ENCODE peak calls at places on chromosomes 13 and 19, in five cellular contexts. H, Y, P, B and F are unnamed samples.

GRCh38 chr13:49922301-49922700 is 13.8 kb downstream of the SPRYD7 start:
- DNase-seq in H (no peak), Y (no peak), P (no peak), B (no peak), F (no peak)

GRCh38 chr13:41627425-41627824 is 170.1 kb downstream of the RGCC start:
- DNase-seq in H (no peak), Y (no peak), P (no peak), B (no peak), F (no peak)

GRCh38 chr19:8355631-8356402 is 8.1 kb upstream of the ANGPTL4 start:
- DNase-seq in H (peak), Y (no peak), P (peak), B (peak), F (no peak)

GRCh38 chr19:4327252-4327876 is 11.3 kb downstream of the STAP2 start:
- DNase-seq in H (peak), Y (peak), P (peak), B (peak), F (peak)

GRCh38 chr13:51957377-51958216 is 53.7 kb downstream of the ATP7B start:
- DNase-seq in H (no peak), Y (no peak), P (no peak), B (no peak), F (no peak)

GRCh38 chr19:18319591-18320135 is 3.2 kb downstream of the LSM4 start:
- DNase-seq in H (no peak), Y (no peak), P (no peak), B (no peak), F (no peak)

GRCh38 chr19:32858155-32858554 is 11.4 kb downstream of the SLC7A9 start:
- DNase-seq in H (no peak), Y (no peak), P (no peak), B (no peak), F (no peak)

GRCh38 chr19:5628919-5629481 is 6.1 kb downstream of the SAFB start:
- DNase-seq in H (no peak), Y (no peak), P (no peak), B (no peak), F (no peak)

GRCh38 chr19:17511724-17512573 is 500 bp downstream of the PGLS start:
- DNase-seq in H (peak), Y (peak), P (peak), B (peak), F (peak)

GRCh38 chr19:48810151-48810550 is 678 bp downstream of the BCAT2 start:
- DNase-seq in H (no peak), Y (no peak), P (no peak), B (no peak), F (no peak)

GRCh38 chr19:728011-728410 is 19.3 kb downstream of the PALM start:
- DNase-seq in H (peak), Y (no peak), P (no peak), B (no peak), F (no peak)

GRCh38 chr13:51998723-51999471 is 12.4 kb downstream of the ATP7B start:
- DNase-seq in H (no peak), Y (no peak), P (no peak), B (no peak), F (no peak)

GRCh38 chr13:100102042-100102441 is 13.1 kb downstream of the PCCA start:
- DNase-seq in H (no peak), Y (no peak), P (no peak), B (no peak), F (no peak)

GRCh38 chr13:105073041-105073440 is 1462.4 kb downstream of the EFNB2 start:
- DNase-seq in H (no peak), Y (no peak), P (no peak), B (no peak), F (no peak)

GRCh38 chr19:47676811-47677210 is 36.4 kb upstream of the EHD2 start:
- DNase-seq in H (no peak), Y (no peak), P (no peak), B (no peak), F (no peak)

GRCh38 chr13:113907637-113908617 is 44.1 kb upstream of the GAS6 start:
- DNase-seq in H (peak), Y (no peak), P (peak), B (peak), F (peak)

GRCh38 chr19:53328967-53329366 is 4.6 kb upstream of the ZNF845 start:
- DNase-seq in H (no peak), Y (peak), P (peak), B (peak), F (peak)

GRCh38 chr13:103788061-103788652 is 721.9 kb upstream of the SLC10A2 start:
- DNase-seq in H (no peak), Y (peak), P (no peak), B (no peak), F (no peak)

GRCh38 chr19:51083783-51084182 is 1.1 kb upstream of the KLK14 start:
- DNase-seq in H (no peak), Y (no peak), P (no peak), B (no peak), F (no peak)

GRCh38 chr13:114067381-114067885 is 65.0 kb downstream of the RASA3 start:
- DNase-seq in H (no peak), Y (no peak), P (peak), B (no peak), F (no peak)

GRCh38 chr13:54361460-54361859 is 1332.8 kb downstream of the OLFM4 start:
- DNase-seq in H (no peak), Y (no peak), P (no peak), B (no peak), F (no peak)

GRCh38 chr13:64723735-64724134 is 2506.4 kb downstream of the PCDH9 start:
- DNase-seq in H (no peak), Y (no peak), P (peak), B (no peak), F (no peak)

GRCh38 chr13:20119960-20120359 is 40.9 kb downstream of the GJA3 start:
- DNase-seq in H (no peak), Y (no peak), P (no peak), B (no peak), F (no peak)

GRCh38 chr13:78787189-78787588 is 128.2 kb upstream of the OBI1 start:
- DNase-seq in H (no peak), Y (no peak), P (no peak), B (no peak), F (no peak)

GRCh38 chr19:48997972-48998371 is 4.3 kb downstream of the RUVBL2 start:
- DNase-seq in H (no peak), Y (peak), P (peak), B (no peak), F (no peak)

GRCh38 chr19:58063712-58064111 is 4.6 kb downstream of the ZNF135 start:
- DNase-seq in H (no peak), Y (no peak), P (no peak), B (no peak), F (no peak)

GRCh38 chr13:78194904-78195639 is 276.4 kb upstream of the EDNRB start:
- DNase-seq in H (no peak), Y (no peak), P (peak), B (no peak), F (no peak)

GRCh38 chr13:113724780-113725315 is 34.2 kb upstream of the TMEM255B start:
- DNase-seq in H (no peak), Y (peak), P (peak), B (peak), F (peak)

GRCh38 chr19:8510589-8511115 is 3.3 kb downstream of the ZNF414 start:
- DNase-seq in H (no peak), Y (no peak), P (no peak), B (no peak), F (no peak)

GRCh38 chr19:34676697-34677385 is at the start of gene SCGB2B2:
- DNase-seq in H (peak), Y (no peak), P (peak), B (peak), F (no peak)

GRCh38 chr19:1295169-1296012 is 9.7 kb downstream of the EFNA2 start:
- DNase-seq in H (no peak), Y (peak), P (peak), B (no peak), F (no peak)

GRCh38 chr19:10565567-10566407 is at the start of gene KRI1:
- DNase-seq in H (peak), Y (peak), P (peak), B (peak), F (peak)

GRCh38 chr19:52237771-52238400 is 31.5 kb upstream of the ZNF766 start:
- DNase-seq in H (peak), Y (peak), P (peak), B (peak), F (no peak)

GRCh38 chr19:42455621-42456081 is 12.9 kb upstream of the CXCL17 start:
- DNase-seq in H (no peak), Y (no peak), P (no peak), B (no peak), F (no peak)

GRCh38 chr19:7607874-7608560 is 12.4 kb downstream of the CAMSAP3 start:
- DNase-seq in H (no peak), Y (no peak), P (no peak), B (no peak), F (no peak)

GRCh38 chr13:70623260-70623659 is 515.0 kb upstream of the KLHL1 start:
- DNase-seq in H (no peak), Y (no peak), P (no peak), B (no peak), F (no peak)

GRCh38 chr19:45739498-45740439 is 6.5 kb downstream of the MEIOSIN start:
- DNase-seq in H (no peak), Y (no peak), P (no peak), B (no peak), F (no peak)

GRCh38 chr19:887072-887471 is 5.9 kb downstream of the MED16 start:
- DNase-seq in H (no peak), Y (no peak), P (peak), B (no peak), F (no peak)

GRCh38 chr19:53989600-53990533 is 1.6 kb upstream of the CACNG6 start:
- DNase-seq in H (no peak), Y (no peak), P (no peak), B (no peak), F (no peak)